ENCODE peak calls at places on chromosomes 3 and 15, in four cellular contexts. One of them, this sample, is unnamed. For H3K27me3, the result is how much of the 10 kb centered on the place peaks cover.

GRCh38 chr15:84862214-84862975 is 22.1 kb upstream of the SLC28A1 start:
- DNase-seq in mesendoderm: no peak
- DNase-seq in H1: no peak
- DNase-seq in H9: no peak
- DNase-seq in this sample: no peak

GRCh38 chr3:79543618-79544017 is 224.2 kb downstream of the ROBO1 start:
- DNase-seq in mesendoderm: no peak
- DNase-seq in H1: no peak
- DNase-seq in H9: no peak
- DNase-seq in this sample: no peak

GRCh38 chr3:150653110-150653561 is 50.0 kb downstream of the SELENOT start:
- DNase-seq in mesendoderm: no peak
- DNase-seq in H1: no peak
- DNase-seq in H9: no peak
- DNase-seq in this sample: no peak

GRCh38 chr3:81302045-81302444 is 459.4 kb downstream of the GBE1 start:
- DNase-seq in mesendoderm: peak
- DNase-seq in H1: no peak
- DNase-seq in H9: peak
- DNase-seq in this sample: peak

GRCh38 chr3:141383555-141384129 is 15.3 kb downstream of the ZBTB38 start:
- DNase-seq in mesendoderm: no peak
- DNase-seq in H1: no peak
- DNase-seq in H9: no peak
- DNase-seq in this sample: peak

GRCh38 chr3:141385386-141386079 is 17.2 kb downstream of the ZBTB38 start:
- DNase-seq in mesendoderm: no peak
- DNase-seq in H1: no peak
- DNase-seq in H9: no peak
- DNase-seq in this sample: peak

GRCh38 chr3:133937756-133938601 is 42.3 kb upstream of the RAB6B start:
- DNase-seq in mesendoderm: no peak
- DNase-seq in H1: no peak
- DNase-seq in H9: peak
- DNase-seq in this sample: peak

GRCh38 chr15:70508561-70509281 is 254.6 kb downstream of the UACA start:
- DNase-seq in mesendoderm: peak
- DNase-seq in H1: no peak
- DNase-seq in H9: no peak
- DNase-seq in this sample: peak

GRCh38 chr15:100373942-100374341 is 32.2 kb upstream of the ADAMTS17 start:
- DNase-seq in mesendoderm: peak
- DNase-seq in H1: no peak
- DNase-seq in H9: peak
- DNase-seq in this sample: no peak

GRCh38 chr3:149152420-149152819 is 23.0 kb downstream of the HPS3 start:
- DNase-seq in mesendoderm: peak
- DNase-seq in H1: no peak
- DNase-seq in H9: no peak
- DNase-seq in this sample: peak

GRCh38 chr3:27134165-27134796 is 234.9 kb downstream of the NEK10 start:
- DNase-seq in mesendoderm: peak
- DNase-seq in H1: no peak
- DNase-seq in H9: peak
- DNase-seq in this sample: peak
- H3K56ac ChIP-seq in mesendoderm: no peak
- H3K56ac ChIP-seq in H1: no peak
- H3K56ac ChIP-seq in H9: no peak
- H3K56ac ChIP-seq in this sample: no peak

DNA sequence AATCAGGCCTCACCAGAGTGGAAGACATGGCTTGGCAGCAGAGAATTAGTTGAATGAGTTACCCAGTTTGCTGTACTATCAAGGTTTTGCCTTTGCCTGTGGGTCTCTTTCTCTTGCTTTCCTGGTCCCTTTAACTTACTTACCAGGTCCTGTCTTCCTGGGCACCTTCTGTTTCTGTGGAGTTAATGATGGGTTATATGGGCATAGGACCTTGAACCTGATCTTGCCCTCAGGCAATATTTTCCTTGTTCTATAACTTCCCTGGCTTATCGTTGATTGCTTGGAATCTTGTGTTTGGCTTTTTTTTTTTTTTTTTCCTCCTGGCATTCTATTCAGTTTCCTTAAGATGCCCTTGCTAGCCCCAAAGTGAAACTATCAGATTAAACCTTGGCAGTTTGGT is 106.8 kb downstream of the HHLA2 start:
- DNase-seq in mesendoderm: no peak
- DNase-seq in H1: no peak
- DNase-seq in H9: no peak
- DNase-seq in this sample: no peak
- H3K27me3 ChIP-seq in mesendoderm: under half
- H3K27me3 ChIP-seq in H1: under half
- H3K27me3 ChIP-seq in H9: under half
- H3K27me3 ChIP-seq in this sample: under half

GRCh38 chr3:8663177-8664061 is 18.8 kb upstream of the SSUH2 start:
- DNase-seq in mesendoderm: peak
- DNase-seq in H1: peak
- DNase-seq in H9: peak
- DNase-seq in this sample: peak
- H3K56ac ChIP-seq in mesendoderm: peak
- H3K56ac ChIP-seq in H1: no peak
- H3K56ac ChIP-seq in H9: no peak
- H3K56ac ChIP-seq in this sample: no peak

DNA sequence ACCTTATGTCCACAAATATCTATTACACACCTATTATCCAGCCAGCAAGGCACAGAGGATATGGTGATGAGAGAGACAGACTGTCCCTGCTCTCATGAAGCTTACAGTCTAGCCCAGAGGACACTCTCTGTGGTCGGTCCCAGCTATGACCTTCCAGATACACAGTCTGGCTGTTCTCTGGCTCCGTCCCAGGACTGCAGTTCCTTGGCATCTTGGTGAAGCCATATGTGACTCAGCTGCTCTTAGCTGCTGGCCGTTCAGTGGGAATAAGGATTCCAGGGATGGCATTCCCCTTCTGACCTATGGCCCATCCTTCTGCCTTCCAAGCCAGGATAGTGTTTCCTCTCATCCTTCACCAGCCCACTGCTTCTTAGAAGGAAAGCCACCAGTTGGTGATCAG is 30.8 kb downstream of the MEX3B start:
- DNase-seq in mesendoderm: no peak
- DNase-seq in H1: no peak
- DNase-seq in H9: no peak
- DNase-seq in this sample: peak
- H3K27me3 ChIP-seq in mesendoderm: under half
- H3K27me3 ChIP-seq in H1: under half
- H3K27me3 ChIP-seq in H9: under half
- H3K27me3 ChIP-seq in this sample: under half

GRCh38 chr3:193773266-193774183 is 180.5 kb downstream of the OPA1 start:
- DNase-seq in mesendoderm: no peak
- DNase-seq in H1: no peak
- DNase-seq in H9: no peak
- DNase-seq in this sample: no peak
- H3K56ac ChIP-seq in mesendoderm: no peak
- H3K56ac ChIP-seq in H1: no peak
- H3K56ac ChIP-seq in H9: no peak
- H3K56ac ChIP-seq in this sample: no peak

DNA sequence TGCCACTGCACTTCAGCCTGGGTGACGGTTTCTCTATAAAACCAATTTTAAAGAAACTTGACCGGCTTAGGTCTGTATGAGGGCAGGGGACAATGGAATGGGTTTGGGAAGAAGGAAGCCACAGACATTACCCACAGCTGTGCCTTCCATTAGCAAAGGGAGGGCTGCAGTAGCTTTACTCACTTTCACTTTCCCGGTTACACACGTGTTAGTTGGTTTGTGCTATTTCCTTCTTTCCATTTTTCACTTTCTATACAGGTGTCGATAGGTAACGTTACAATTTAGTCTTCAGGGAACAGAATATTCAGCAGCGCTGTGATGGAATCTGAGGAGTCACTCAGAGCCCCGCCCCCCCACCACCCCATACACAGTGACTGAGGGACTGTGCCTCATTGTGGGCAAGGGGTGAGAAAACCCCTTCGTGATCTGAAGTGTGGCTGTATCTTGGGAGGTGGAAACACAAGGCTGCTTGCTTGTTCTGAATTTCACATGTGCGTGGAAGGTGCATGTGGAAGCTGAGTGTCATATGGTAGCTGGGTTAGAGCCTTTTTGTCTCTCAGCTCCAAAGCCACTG is 44.8 kb upstream of the RPL32 start:
- DNase-seq in mesendoderm: no peak
- DNase-seq in H1: no peak
- DNase-seq in H9: no peak
- DNase-seq in this sample: no peak
- H3K27me3 ChIP-seq in mesendoderm: under half
- H3K27me3 ChIP-seq in H1: under half
- H3K27me3 ChIP-seq in H9: under half
- H3K27me3 ChIP-seq in this sample: under half

GRCh38 chr3:42970976-42971772 is 7.9 kb upstream of the GASK1A start:
- DNase-seq in mesendoderm: no peak
- DNase-seq in H1: no peak
- DNase-seq in H9: no peak
- DNase-seq in this sample: no peak
- H3K56ac ChIP-seq in mesendoderm: no peak
- H3K56ac ChIP-seq in H1: no peak
- H3K56ac ChIP-seq in H9: no peak
- H3K56ac ChIP-seq in this sample: no peak